ENCODE peak calls at places on chromosome 15, in four cellular contexts. One of them, this sample, is unnamed.

GRCh38 chr15:85030301-85031049 is 48.8 kb downstream of the PDE8A start:
- DNase-seq in HepG2: no peak
- DNase-seq in GM12878: no peak
- DNase-seq in H1: no peak
- DNase-seq in this sample: no peak

GRCh38 chr15:40936709-40937666 is 7.8 kb downstream of the DLL4 start:
- DNase-seq in H1: no peak
- DNase-seq in HepG2: peak
- DNase-seq in GM12878: no peak
- DNase-seq in this sample: no peak

GRCh38 chr15:60379466-60380274 is 18.1 kb downstream of the ANXA2 start:
- DNase-seq in GM12878: no peak
- DNase-seq in H1: no peak
- DNase-seq in HepG2: peak
- DNase-seq in this sample: no peak

GRCh38 chr15:90959894-90960293 is 5.2 kb downstream of the RCCD1 start:
- DNase-seq in H1: no peak
- DNase-seq in GM12878: no peak
- DNase-seq in HepG2: no peak
- DNase-seq in this sample: no peak

GRCh38 chr15:101322016-101322695 is 27.1 kb upstream of the SNRPA1 start:
- DNase-seq in HepG2: no peak
- DNase-seq in GM12878: no peak
- DNase-seq in H1: peak
- DNase-seq in this sample: no peak

GRCh38 chr15:99930696-99931095 is 197.5 kb upstream of the LYSMD4 start:
- DNase-seq in GM12878: no peak
- DNase-seq in H1: no peak
- DNase-seq in HepG2: no peak
- DNase-seq in this sample: no peak

GRCh38 chr15:64942356-64942755 is 30.7 kb downstream of the ANKDD1A start:
- DNase-seq in HepG2: no peak
- DNase-seq in GM12878: no peak
- DNase-seq in H1: peak
- DNase-seq in this sample: no peak

GRCh38 chr15:78216276-78217229 is 17.8 kb downstream of the ACSBG1 start:
- DNase-seq in GM12878: no peak
- DNase-seq in H1: no peak
- DNase-seq in HepG2: no peak
- DNase-seq in this sample: no peak

GRCh38 chr15:75138016-75138999 is 63.4 kb upstream of the C15orf39 start:
- DNase-seq in GM12878: no peak
- DNase-seq in H1: no peak
- DNase-seq in HepG2: no peak
- DNase-seq in this sample: no peak

GRCh38 chr15:62625421-62626033 is 417.0 kb upstream of the TPM1 start:
- DNase-seq in HepG2: no peak
- DNase-seq in H1: no peak
- DNase-seq in GM12878: no peak
- DNase-seq in this sample: no peak

GRCh38 chr15:62624541-62625399 is 417.8 kb upstream of the TPM1 start:
- DNase-seq in GM12878: peak
- DNase-seq in H1: no peak
- DNase-seq in HepG2: no peak
- DNase-seq in this sample: no peak

GRCh38 chr15:62622775-62623174 is 419.8 kb upstream of the TPM1 start:
- DNase-seq in HepG2: no peak
- DNase-seq in H1: no peak
- DNase-seq in GM12878: no peak
- DNase-seq in this sample: no peak

GRCh38 chr15:62631325-62631724 is 411.2 kb upstream of the TPM1 start:
- DNase-seq in H1: no peak
- DNase-seq in HepG2: no peak
- DNase-seq in GM12878: no peak
- DNase-seq in this sample: no peak

DNA sequence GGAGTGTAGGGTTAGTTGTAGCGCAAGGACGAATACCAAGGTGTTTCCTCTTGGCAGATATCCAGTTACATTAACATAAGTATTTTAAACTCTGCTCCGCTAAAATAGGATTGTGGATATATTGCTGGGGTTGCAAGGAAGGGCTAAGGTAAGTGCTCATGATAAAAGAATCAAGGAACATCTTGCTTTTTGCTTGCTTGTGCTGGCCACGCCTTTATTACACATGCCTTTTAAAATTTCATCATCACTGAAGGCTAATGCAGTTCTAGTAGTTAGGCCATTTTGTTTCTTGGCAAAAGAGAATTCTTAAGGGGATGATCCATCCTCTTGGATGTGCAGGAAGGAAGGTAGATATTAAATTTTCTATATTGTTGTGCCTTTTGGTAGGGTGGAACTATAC is 415.6 kb upstream of the TPM1 start:
- DNase-seq in GM12878: no peak
- DNase-seq in H1: no peak
- DNase-seq in HepG2: no peak
- DNase-seq in this sample: no peak
- TF ChIP-seq TAF1 in GM12878: no peak
- TF ChIP-seq TAF1 in H1: no peak
- TF ChIP-seq TAF1 in HepG2: no peak
- TF ChIP-seq TAF1 in this sample: no peak

GRCh38 chr15:80932989-80933388 is 56.6 kb downstream of the MESD start:
- DNase-seq in GM12878: no peak
- DNase-seq in H1: no peak
- DNase-seq in HepG2: no peak
- DNase-seq in this sample: no peak

GRCh38 chr15:80929225-80929624 is 60.4 kb downstream of the MESD start:
- DNase-seq in HepG2: no peak
- DNase-seq in GM12878: no peak
- DNase-seq in H1: no peak
- DNase-seq in this sample: no peak

GRCh38 chr15:80929689-80930088 is 59.9 kb downstream of the MESD start:
- DNase-seq in H1: no peak
- DNase-seq in GM12878: no peak
- DNase-seq in HepG2: no peak
- DNase-seq in this sample: no peak

GRCh38 chr15:80931191-80931590 is 58.4 kb downstream of the MESD start:
- DNase-seq in H1: no peak
- DNase-seq in HepG2: no peak
- DNase-seq in GM12878: no peak
- DNase-seq in this sample: no peak

GRCh38 chr15:80931721-80932609 is 57.7 kb downstream of the MESD start:
- DNase-seq in GM12878: no peak
- DNase-seq in H1: no peak
- DNase-seq in HepG2: no peak
- DNase-seq in this sample: no peak
- TF ChIP-seq POLR2AphosphoS5 in GM12878: no peak
- TF ChIP-seq POLR2AphosphoS5 in H1: no peak
- TF ChIP-seq POLR2AphosphoS5 in HepG2: no peak
- TF ChIP-seq POLR2AphosphoS5 in this sample: no peak

GRCh38 chr15:48965972-48966371 is 2.3 kb upstream of the SHC4 start:
- DNase-seq in H1: no peak
- DNase-seq in HepG2: no peak
- DNase-seq in GM12878: peak
- DNase-seq in this sample: no peak
- TF ChIP-seq TAF1 in H1: no peak
- TF ChIP-seq TAF1 in HepG2: no peak
- TF ChIP-seq TAF1 in GM12878: no peak
- TF ChIP-seq TAF1 in this sample: no peak

GRCh38 chr15:95958417-95958816 is 372.1 kb upstream of the NR2F2 start:
- DNase-seq in H1: no peak
- DNase-seq in GM12878: no peak
- DNase-seq in HepG2: no peak
- DNase-seq in this sample: no peak
- TF ChIP-seq POLR2AphosphoS5 in H1: no peak
- TF ChIP-seq POLR2AphosphoS5 in GM12878: no peak
- TF ChIP-seq POLR2AphosphoS5 in HepG2: no peak
- TF ChIP-seq POLR2AphosphoS5 in this sample: no peak

This sample was measured in GM12892.